ENCODE peak calls at places on chromosomes 12 and 14, in five cellular contexts. G is GM12865; M is DMS53; X is type B pancreatic cell; H is stimulated activated CD8-positive, alpha-beta memory T cell treated with anti-CD3 and anti-CD28 coated beads, Interleukin-12 subunit alpha, Interleukin-12 subunit beta, amount 100 ng/mL, for 4 hours. D is an unnamed sample.

GRCh38 chr14:106845286-106846087 is 1319.1 kb downstream of the TMEM121 start:
- DNase-seq in G (peak; percentile 65), M (peak; percentile 95), X (no peak), H (no peak), D (peak; percentile 90)

GRCh38 chr12:4526923-4527546 is 11.7 kb upstream of the RAD51AP1 start:
- DNase-seq in G (no peak), M (peak; percentile 94), X (no peak), H (no peak), D (peak; percentile 29)

GRCh38 chr14:35818346-35819115 is 7.6 kb upstream of the BRMS1L start:
- DNase-seq in G (peak; percentile 15), M (peak; percentile 63), X (no peak), H (no peak), D (peak; percentile 41)

GRCh38 chr12:7210642-7211151 is 21.2 kb downstream of the PEX5 start:
- DNase-seq in G (no peak), M (no peak), X (no peak), H (no peak), D (no peak)

GRCh38 chr12:116370004-116370404 is 92.5 kb upstream of the MED13L start:
- DNase-seq in G (no peak), M (peak; percentile 62), X (no peak), H (no peak), D (no peak)

GRCh38 chr14:73472182-73473114 is 14.1 kb upstream of the NUMB start:
- DNase-seq in G (peak; percentile 84), M (peak; percentile 79), X (no peak), H (no peak), D (peak; percentile 79)

GRCh38 chr14:88553886-88554457 is 835 bp downstream of the PTPN21 start:
- DNase-seq in G (no peak), M (peak; percentile 45), X (no peak), H (no peak), D (no peak)

GRCh38 chr12:124696689-124697476 is 129.5 kb upstream of the NCOR2 start:
- DNase-seq in G (no peak), M (peak; percentile 88), X (no peak), H (no peak), D (no peak)

GRCh38 chr12:54028324-54029201 is at the start of gene HOXC6:
- DNase-seq in G (no peak), M (no peak), X (no peak), H (no peak), D (peak; percentile 63)

GRCh38 chr12:120067901-120068300 is 48.7 kb downstream of the RAB35 start:
- DNase-seq in G (no peak), M (no peak), X (no peak), H (no peak), D (no peak)

D was measured in OCI-LY7.